ENCODE peak calls at places on chromosomes 1 and 21, in six cellular contexts. A, H, C, S, Z and L are unnamed samples.

GRCh38 chr1:105793541-105794146 is 1262.8 kb upstream of the PRMT6 start:
- DNase-seq in A (no peak), H (peak; percentile 69), C (no peak), S (peak; percentile 7), Z (no peak), L (no peak)

GRCh38 chr1:162878000-162878596 is 17.1 kb upstream of the CCDC190 start:
- DNase-seq in A (no peak), H (peak; percentile 77), C (peak; percentile 37), S (peak; percentile 14), Z (no peak), L (no peak)

GRCh38 chr1:52403566-52404115 is 582 bp downstream of the ORC1 start:
- DNase-seq in A (no peak), H (peak; percentile 6), C (no peak), S (peak; percentile 52), Z (peak; percentile 57), L (peak; percentile 58)

GRCh38 chr1:96418969-96419368 is 302.6 kb upstream of the PTBP2 start:
- DNase-seq in A (no peak), H (no peak), C (no peak), S (no peak), Z (no peak), L (no peak)

GRCh38 chr1:106897976-106898375 is 158.5 kb upstream of the PRMT6 start:
- DNase-seq in A (no peak), H (no peak), C (no peak), S (no peak), Z (no peak), L (no peak)

GRCh38 chr1:9906466-9906865 is 3.6 kb downstream of the CTNNBIP1 start:
- DNase-seq in A (no peak), H (no peak), C (no peak), S (no peak), Z (no peak), L (no peak)

GRCh38 chr1:15028117-15028516 is 125.4 kb upstream of the TMEM51 start:
- DNase-seq in A (no peak), H (peak; percentile 69), C (peak; percentile 56), S (peak; percentile 74), Z (no peak), L (no peak)

GRCh38 chr1:101264699-101265098 is 27.9 kb downstream of the S1PR1 start:
- DNase-seq in A (no peak), H (no peak), C (no peak), S (no peak), Z (no peak), L (peak; percentile 4)

GRCh38 chr1:4743978-4744750 is 89.8 kb downstream of the AJAP1 start:
- DNase-seq in A (no peak), H (no peak), C (no peak), S (no peak), Z (no peak), L (no peak)

GRCh38 chr1:40383095-40383487 is 9.6 kb downstream of the SMAP2 start:
- DNase-seq in A (no peak), H (no peak), C (no peak), S (no peak), Z (no peak), L (no peak)

GRCh38 chr1:111725192-111725591 is 14.0 kb downstream of the INKA2 start:
- DNase-seq in A (no peak), H (peak; percentile 47), C (no peak), S (no peak), Z (no peak), L (no peak)

GRCh38 chr21:30256100-30256499 is 26.6 kb downstream of the KRTAP24-1 start:
- DNase-seq in A (no peak), H (no peak), C (no peak), S (no peak), Z (no peak), L (no peak)

GRCh38 chr1:11515403-11516300 is 36.7 kb downstream of the DISP3 start:
- DNase-seq in A (peak; percentile 43), H (no peak), C (no peak), S (no peak), Z (no peak), L (no peak)

GRCh38 chr1:173258484-173259264 is 51.5 kb upstream of the TNFSF4 start:
- DNase-seq in A (no peak), H (no peak), C (no peak), S (no peak), Z (no peak), L (no peak)

GRCh38 chr1:112638109-112638426 is 18.4 kb downstream of the CAPZA1 start:
- DNase-seq in A (no peak), H (no peak), C (no peak), S (no peak), Z (no peak), L (no peak)

GRCh38 chr1:23376890-23377811 is 7.5 kb upstream of the ZNF436 start:
- DNase-seq in A (no peak), H (no peak), C (no peak), S (peak; percentile 38), Z (no peak), L (no peak)

GRCh38 chr1:150089846-150090520 is 22.4 kb downstream of the VPS45 start:
- DNase-seq in A (no peak), H (no peak), C (no peak), S (no peak), Z (no peak), L (no peak)

GRCh38 chr1:217622042-217622441 is 8.8 kb downstream of the GPATCH2 start:
- DNase-seq in A (no peak), H (no peak), C (no peak), S (no peak), Z (no peak), L (no peak)

GRCh38 chr21:37176716-37177115 is 90.4 kb downstream of the VPS26C start:
- DNase-seq in A (no peak), H (no peak), C (no peak), S (no peak), Z (no peak), L (no peak)

GRCh38 chr1:32538887-32539583 is at the start of gene ZBTB8A:
- DNase-seq in A (no peak), H (peak; percentile 48), C (no peak), S (peak; percentile 54), Z (no peak), L (peak; percentile 7)

GRCh38 chr1:8540971-8541370 is 223.1 kb downstream of the SLC45A1 start:
- DNase-seq in A (no peak), H (no peak), C (no peak), S (no peak), Z (no peak), L (no peak)

GRCh38 chr1:155085504-155086181 is 7.0 kb downstream of the EFNA3 start:
- DNase-seq in A (peak; percentile 84), H (peak; percentile 45), C (no peak), S (peak; percentile 78), Z (peak; percentile 81), L (peak; percentile 75)

GRCh38 chr1:49234988-49235387 is 458.3 kb upstream of the BEND5 start:
- DNase-seq in A (no peak), H (no peak), C (no peak), S (no peak), Z (no peak), L (no peak)

GRCh38 chr1:246789454-246790339 is 65.5 kb downstream of the SCCPDH start:
- DNase-seq in A (no peak), H (peak; percentile 41), C (no peak), S (no peak), Z (no peak), L (no peak)

GRCh38 chr1:21586222-21586621 is 77.0 kb downstream of the ALPL start:
- DNase-seq in A (no peak), H (no peak), C (no peak), S (no peak), Z (no peak), L (no peak)

GRCh38 chr21:33293811-33294216 is 27.6 kb downstream of the IL10RB start:
- DNase-seq in A (no peak), H (no peak), C (no peak), S (no peak), Z (no peak), L (no peak)

GRCh38 chr21:32844653-32845443 is 73.3 kb upstream of the PAXBP1 start:
- DNase-seq in A (no peak), H (no peak), C (peak; percentile 57), S (peak; percentile 24), Z (no peak), L (no peak)

GRCh38 chr1:71156633-71157032 is 75.8 kb upstream of the ZRANB2 start:
- DNase-seq in A (no peak), H (no peak), C (no peak), S (no peak), Z (no peak), L (no peak)

GRCh38 chr21:45554477-45555175 is 12.4 kb upstream of the SLC19A1 start:
- DNase-seq in A (peak; percentile 83), H (peak; percentile 94), C (peak; percentile 51), S (peak; percentile 98), Z (peak; percentile 89), L (peak; percentile 85)